ENCODE peak calls at places on chromosome 17, in eight cellular contexts. One of them, this sample, is unnamed.

GRCh38 chr17:55726440-55726839 is 3.8 kb upstream of the TMEM100 start:
- DNase-seq in Caco-2: no peak
- DNase-seq in IMR-90: peak; percentile 91
- DNase-seq in adrenal gland: peak; percentile 39
- DNase-seq in uterus: peak; percentile 60
- DNase-seq in CD8-positive, alpha-beta T cell: no peak
- DNase-seq in tibial artery: peak; percentile 79
- DNase-seq in stomach: peak; percentile 30
- DNase-seq in this sample: peak; percentile 28

GRCh38 chr17:80758793-80759673 is 214.4 kb downstream of the RPTOR start:
- DNase-seq in IMR-90: peak; percentile 39
- DNase-seq in stomach: no peak
- DNase-seq in uterus: no peak
- DNase-seq in Caco-2: no peak
- DNase-seq in adrenal gland: no peak
- DNase-seq in CD8-positive, alpha-beta T cell: peak; percentile 49
- DNase-seq in tibial artery: no peak
- DNase-seq in this sample: no peak

GRCh38 chr17:58986005-58986404 is 120.7 kb downstream of the TRIM37 start:
- DNase-seq in IMR-90: peak; percentile 11
- DNase-seq in stomach: no peak
- DNase-seq in CD8-positive, alpha-beta T cell: no peak
- DNase-seq in tibial artery: no peak
- DNase-seq in Caco-2: no peak
- DNase-seq in adrenal gland: no peak
- DNase-seq in uterus: no peak
- DNase-seq in this sample: no peak

GRCh38 chr17:17579691-17580090 is 11.8 kb downstream of the PEMT start:
- DNase-seq in CD8-positive, alpha-beta T cell: no peak
- DNase-seq in uterus: no peak
- DNase-seq in stomach: no peak
- DNase-seq in IMR-90: no peak
- DNase-seq in adrenal gland: no peak
- DNase-seq in tibial artery: no peak
- DNase-seq in Caco-2: no peak
- DNase-seq in this sample: no peak

GRCh38 chr17:76236603-76237002 is 3.7 kb downstream of the RNF157 start:
- DNase-seq in CD8-positive, alpha-beta T cell: no peak
- DNase-seq in IMR-90: no peak
- DNase-seq in Caco-2: no peak
- DNase-seq in stomach: no peak
- DNase-seq in uterus: no peak
- DNase-seq in adrenal gland: no peak
- DNase-seq in tibial artery: no peak
- DNase-seq in this sample: no peak

GRCh38 chr17:8744086-8744781 is 402 bp downstream of the CCDC42 start:
- DNase-seq in stomach: no peak
- DNase-seq in adrenal gland: no peak
- DNase-seq in CD8-positive, alpha-beta T cell: no peak
- DNase-seq in tibial artery: no peak
- DNase-seq in uterus: no peak
- DNase-seq in Caco-2: no peak
- DNase-seq in IMR-90: no peak
- DNase-seq in this sample: no peak

GRCh38 chr17:78179372-78179771 is 7.5 kb downstream of the TK1 start:
- DNase-seq in adrenal gland: no peak
- DNase-seq in Caco-2: no peak
- DNase-seq in IMR-90: peak; percentile 74
- DNase-seq in CD8-positive, alpha-beta T cell: no peak
- DNase-seq in uterus: peak; percentile 38
- DNase-seq in tibial artery: peak; percentile 86
- DNase-seq in stomach: peak; percentile 68
- DNase-seq in this sample: peak; percentile 22

GRCh38 chr17:51997723-51998122 is 160.8 kb downstream of the CA10 start:
- DNase-seq in uterus: no peak
- DNase-seq in CD8-positive, alpha-beta T cell: no peak
- DNase-seq in adrenal gland: no peak
- DNase-seq in IMR-90: no peak
- DNase-seq in Caco-2: no peak
- DNase-seq in stomach: no peak
- DNase-seq in tibial artery: no peak
- DNase-seq in this sample: no peak

GRCh38 chr17:76845524-76845923 is 22.7 kb upstream of the MGAT5B start:
- DNase-seq in stomach: no peak
- DNase-seq in CD8-positive, alpha-beta T cell: no peak
- DNase-seq in adrenal gland: no peak
- DNase-seq in IMR-90: peak; percentile 7
- DNase-seq in uterus: no peak
- DNase-seq in tibial artery: no peak
- DNase-seq in Caco-2: no peak
- DNase-seq in this sample: no peak

GRCh38 chr17:7703584-7704574 is 1.1 kb upstream of the EFNB3 start:
- DNase-seq in IMR-90: no peak
- DNase-seq in Caco-2: peak; percentile 44
- DNase-seq in adrenal gland: no peak
- DNase-seq in CD8-positive, alpha-beta T cell: no peak
- DNase-seq in uterus: no peak
- DNase-seq in tibial artery: no peak
- DNase-seq in stomach: peak; percentile 29
- DNase-seq in this sample: no peak

GRCh38 chr17:61410555-61411089 is 11.0 kb downstream of the TBX2 start:
- DNase-seq in stomach: peak; percentile 70
- DNase-seq in uterus: peak; percentile 75
- DNase-seq in adrenal gland: peak; percentile 76
- DNase-seq in IMR-90: peak; percentile 86
- DNase-seq in Caco-2: peak; percentile 39
- DNase-seq in tibial artery: peak; percentile 92
- DNase-seq in CD8-positive, alpha-beta T cell: peak; percentile 84
- DNase-seq in this sample: no peak

GRCh38 chr17:40598928-40599627 is 33.8 kb upstream of the CCR7 start:
- DNase-seq in CD8-positive, alpha-beta T cell: no peak
- DNase-seq in uterus: peak; percentile 58
- DNase-seq in Caco-2: no peak
- DNase-seq in IMR-90: peak; percentile 37
- DNase-seq in tibial artery: peak; percentile 90
- DNase-seq in stomach: no peak
- DNase-seq in adrenal gland: no peak
- DNase-seq in this sample: no peak

GRCh38 chr17:16383216-16383615 is 2.3 kb downstream of the UBB start:
- DNase-seq in CD8-positive, alpha-beta T cell: no peak
- DNase-seq in IMR-90: no peak
- DNase-seq in adrenal gland: no peak
- DNase-seq in stomach: no peak
- DNase-seq in Caco-2: no peak
- DNase-seq in uterus: no peak
- DNase-seq in tibial artery: no peak
- DNase-seq in this sample: no peak

GRCh38 chr17:16381496-16381820 is 567 bp downstream of the UBB start:
- DNase-seq in Caco-2: no peak
- DNase-seq in tibial artery: no peak
- DNase-seq in CD8-positive, alpha-beta T cell: no peak
- DNase-seq in uterus: no peak
- DNase-seq in stomach: no peak
- DNase-seq in adrenal gland: no peak
- DNase-seq in IMR-90: peak; percentile 49
- DNase-seq in this sample: no peak

GRCh38 chr17:16378631-16379282 is 2.1 kb upstream of the UBB start:
- DNase-seq in uterus: no peak
- DNase-seq in tibial artery: no peak
- DNase-seq in adrenal gland: no peak
- DNase-seq in IMR-90: no peak
- DNase-seq in Caco-2: no peak
- DNase-seq in stomach: peak; percentile 62
- DNase-seq in CD8-positive, alpha-beta T cell: no peak
- DNase-seq in this sample: no peak

GRCh38 chr17:16379654-16380053 is 1.2 kb upstream of the UBB start:
- DNase-seq in Caco-2: no peak
- DNase-seq in adrenal gland: no peak
- DNase-seq in uterus: no peak
- DNase-seq in stomach: no peak
- DNase-seq in CD8-positive, alpha-beta T cell: no peak
- DNase-seq in tibial artery: no peak
- DNase-seq in IMR-90: no peak
- DNase-seq in this sample: no peak

GRCh38 chr17:16380640-16381495 is at the start of gene UBB:
- DNase-seq in Caco-2: peak; percentile 99
- DNase-seq in CD8-positive, alpha-beta T cell: peak; percentile 94
- DNase-seq in IMR-90: peak; percentile 99
- DNase-seq in uterus: peak; percentile 96
- DNase-seq in adrenal gland: peak; percentile 96
- DNase-seq in tibial artery: peak; percentile 98
- DNase-seq in stomach: peak; percentile 97
- DNase-seq in this sample: peak; percentile 89
- TF ChIP-seq CTCF in Caco-2: no peak
- TF ChIP-seq CTCF in CD8-positive, alpha-beta T cell: no peak
- TF ChIP-seq CTCF in IMR-90: peak; percentile 11
- TF ChIP-seq CTCF in uterus: no peak
- TF ChIP-seq CTCF in adrenal gland: no peak
- TF ChIP-seq CTCF in tibial artery: no peak
- TF ChIP-seq CTCF in stomach: no peak
- TF ChIP-seq CTCF in this sample: no peak

GRCh38 chr17:45271603-45272002 is 9.7 kb upstream of the SPATA32 start:
- DNase-seq in IMR-90: no peak
- DNase-seq in CD8-positive, alpha-beta T cell: no peak
- DNase-seq in tibial artery: no peak
- DNase-seq in stomach: no peak
- DNase-seq in adrenal gland: no peak
- DNase-seq in Caco-2: no peak
- DNase-seq in uterus: no peak
- DNase-seq in this sample: no peak

GRCh38 chr17:45267436-45268055 is 5.7 kb upstream of the SPATA32 start:
- DNase-seq in Caco-2: no peak
- DNase-seq in adrenal gland: no peak
- DNase-seq in stomach: no peak
- DNase-seq in IMR-90: no peak
- DNase-seq in CD8-positive, alpha-beta T cell: no peak
- DNase-seq in uterus: no peak
- DNase-seq in tibial artery: no peak
- DNase-seq in this sample: no peak

GRCh38 chr17:45270828-45271418 is 9.0 kb upstream of the SPATA32 start:
- DNase-seq in stomach: no peak
- DNase-seq in IMR-90: no peak
- DNase-seq in Caco-2: no peak
- DNase-seq in uterus: no peak
- DNase-seq in CD8-positive, alpha-beta T cell: peak; percentile 75
- DNase-seq in adrenal gland: no peak
- DNase-seq in tibial artery: no peak
- DNase-seq in this sample: no peak

GRCh38 chr17:45266372-45266926 is 4.6 kb upstream of the SPATA32 start:
- DNase-seq in adrenal gland: no peak
- DNase-seq in IMR-90: no peak
- DNase-seq in CD8-positive, alpha-beta T cell: no peak
- DNase-seq in uterus: no peak
- DNase-seq in Caco-2: no peak
- DNase-seq in stomach: no peak
- DNase-seq in tibial artery: no peak
- DNase-seq in this sample: no peak

GRCh38 chr17:45269912-45270311 is 8.0 kb upstream of the SPATA32 start:
- DNase-seq in CD8-positive, alpha-beta T cell: no peak
- DNase-seq in adrenal gland: no peak
- DNase-seq in IMR-90: no peak
- DNase-seq in tibial artery: no peak
- DNase-seq in uterus: no peak
- DNase-seq in Caco-2: no peak
- DNase-seq in stomach: no peak
- DNase-seq in this sample: no peak
- H3K36me3 ChIP-seq in CD8-positive, alpha-beta T cell: peaks cover 66% of the 10 kb centered on the region
- H3K36me3 ChIP-seq in adrenal gland: peaks cover 80% of the 10 kb centered on the region
- H3K36me3 ChIP-seq in IMR-90: peaks cover 67% of the 10 kb centered on the region
- H3K36me3 ChIP-seq in tibial artery: peaks cover 97% of the 10 kb centered on the region
- H3K36me3 ChIP-seq in uterus: no peaks in the 10 kb centered on the region
- H3K36me3 ChIP-seq in Caco-2: no peaks in the 10 kb centered on the region
- H3K36me3 ChIP-seq in stomach: peaks cover 97% of the 10 kb centered on the region
- H3K36me3 ChIP-seq in this sample: peaks cover 65% of the 10 kb centered on the region

DNA sequence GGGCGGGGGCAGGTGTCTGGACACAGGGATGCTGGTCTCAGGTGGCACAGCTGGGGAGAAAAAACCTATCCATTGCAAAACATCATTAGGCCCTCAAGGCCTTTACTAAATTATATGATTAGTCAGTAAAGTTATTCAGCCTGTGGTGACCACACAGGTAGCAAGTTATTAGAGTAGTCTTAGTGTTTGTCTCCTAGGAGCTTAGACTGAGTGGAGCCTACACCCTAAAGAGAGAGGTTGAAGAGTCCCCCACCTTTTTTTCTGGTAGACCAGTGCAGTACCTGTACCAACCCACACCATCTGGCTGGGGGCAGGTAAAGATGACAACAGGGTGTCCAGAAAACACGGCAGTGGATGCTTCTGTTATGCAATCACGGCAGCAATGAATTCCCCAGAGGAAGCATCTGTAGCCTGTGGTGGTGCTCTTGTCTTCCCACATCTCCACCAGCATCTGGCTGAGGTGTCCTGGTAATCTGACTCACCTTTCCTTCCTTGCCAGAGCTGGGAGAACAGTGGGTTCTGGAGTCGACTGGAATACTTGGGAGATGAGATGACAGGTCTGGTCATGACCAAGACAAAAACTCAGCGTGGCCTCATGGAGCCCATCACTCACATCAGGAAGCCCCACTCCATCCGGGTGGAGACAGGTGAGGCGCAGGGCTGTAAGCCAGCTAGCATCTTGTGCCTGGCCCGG is 11.0 kb downstream of the MYCBPAP start:
- DNase-seq in adrenal gland: no peak
- DNase-seq in Caco-2: peak; percentile 44
- DNase-seq in uterus: no peak
- DNase-seq in CD8-positive, alpha-beta T cell: no peak
- DNase-seq in stomach: no peak
- DNase-seq in IMR-90: no peak
- DNase-seq in tibial artery: no peak
- DNase-seq in this sample: no peak
- H3K4me1 ChIP-seq in adrenal gland: peaks cover 15% of the 10 kb centered on the region
- H3K4me1 ChIP-seq in Caco-2: peaks cover 24% of the 10 kb centered on the region
- H3K4me1 ChIP-seq in uterus: no peaks in the 10 kb centered on the region
- H3K4me1 ChIP-seq in CD8-positive, alpha-beta T cell: no peaks in the 10 kb centered on the region
- H3K4me1 ChIP-seq in stomach: peaks cover 9% of the 10 kb centered on the region
- H3K4me1 ChIP-seq in IMR-90: peaks cover 2% of the 10 kb centered on the region
- H3K4me1 ChIP-seq in tibial artery: no peaks in the 10 kb centered on the region
- H3K4me1 ChIP-seq in this sample: no peaks in the 10 kb centered on the region

DNA sequence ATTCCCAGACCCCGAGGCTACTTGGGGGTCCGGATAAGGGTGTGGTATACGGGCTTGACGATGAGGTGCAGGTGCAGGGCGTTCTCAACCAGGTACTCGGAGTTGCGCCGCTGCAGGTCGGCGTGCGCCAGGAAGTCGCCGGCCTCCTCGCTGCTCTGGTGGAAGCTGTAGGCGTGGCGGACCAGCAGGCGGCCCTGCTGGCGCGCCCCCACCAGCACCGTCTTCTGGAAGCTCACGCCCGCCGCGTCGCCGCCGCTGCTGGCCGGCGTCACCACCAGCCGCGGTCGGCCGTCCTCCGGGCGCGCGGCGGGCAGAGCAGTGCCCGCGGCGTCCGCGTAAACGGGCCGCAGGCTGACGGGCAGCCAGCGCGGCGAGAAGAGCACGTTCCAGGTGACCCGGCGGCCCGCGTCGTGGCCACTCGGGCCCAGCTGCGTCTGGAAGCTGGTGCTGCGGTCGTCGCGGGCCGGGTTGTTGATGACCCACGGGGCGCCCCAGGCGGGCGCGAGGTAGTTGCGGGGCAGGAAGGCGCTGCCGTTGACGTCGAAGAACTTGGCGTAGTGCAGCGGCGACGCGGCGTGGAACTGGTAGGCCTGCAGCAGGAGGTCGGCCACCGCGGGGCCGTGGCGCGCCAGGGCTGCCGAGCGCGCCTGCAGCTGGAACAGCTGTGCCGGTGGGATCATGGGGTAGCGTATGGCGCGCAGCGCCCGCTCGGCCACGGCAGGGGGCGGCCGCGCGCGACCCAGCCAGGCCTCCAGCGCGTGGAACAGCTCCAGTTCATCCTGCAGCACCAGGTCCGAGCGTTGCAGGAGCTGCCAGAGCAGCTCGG is 4.8 kb downstream of the BTBD17 start:
- DNase-seq in uterus: no peak
- DNase-seq in stomach: no peak
- DNase-seq in tibial artery: no peak
- DNase-seq in Caco-2: no peak
- DNase-seq in adrenal gland: no peak
- DNase-seq in CD8-positive, alpha-beta T cell: no peak
- DNase-seq in IMR-90: no peak
- DNase-seq in this sample: no peak
- TF ChIP-seq CTCF in uterus: no peak
- TF ChIP-seq CTCF in stomach: no peak
- TF ChIP-seq CTCF in tibial artery: no peak
- TF ChIP-seq CTCF in Caco-2: no peak
- TF ChIP-seq CTCF in adrenal gland: no peak
- TF ChIP-seq CTCF in CD8-positive, alpha-beta T cell: no peak
- TF ChIP-seq CTCF in IMR-90: no peak
- TF ChIP-seq CTCF in this sample: no peak